ENCODE peak calls at places on chromosomes 16 and 17, in nine cellular contexts. L is H1, Q is mucosa of descending colon, J is esophagus muscularis mucosa, E is bronchial epithelial cell, F is spleen, B is fibroblast of lung, K is right lobe of liver, V is esophagus squamous epithelium. T is an unnamed sample.

GRCh38 chr17:27530791-27531391 is 74.6 kb downstream of the KSR1 start:
- DNase-seq in L (no peak), Q (no peak), J (no peak), E (no peak), F (peak), B (peak), K (no peak), V (no peak), T (peak)

GRCh38 chr16:73171380-73171779 is 123.5 kb upstream of the ZFHX3 start:
- DNase-seq in L (no peak), Q (no peak), J (no peak), E (no peak), F (no peak), B (peak), K (no peak), V (no peak), T (no peak)

GRCh38 chr17:19311421-19312215 is 50.9 kb downstream of the B9D1 start:
- DNase-seq in L (no peak), Q (no peak), J (no peak), E (no peak), F (peak), B (peak), K (no peak), V (no peak), T (no peak)

GRCh38 chr17:43389022-43389947 is 9.5 kb upstream of the ARL4D start:
- DNase-seq in L (peak), Q (peak), J (peak), E (peak), F (peak), B (peak), K (peak), V (peak), T (peak)

GRCh38 chr17:4142107-4142900 is 526 bp downstream of the ZZEF1 start:
- DNase-seq in L (no peak), Q (peak), J (no peak), E (no peak), F (no peak), B (peak), K (peak), V (no peak), T (peak)

GRCh38 chr17:61488878-61489718 is 36.9 kb downstream of the TBX4 start:
- DNase-seq in L (no peak), Q (peak), J (no peak), E (peak), F (no peak), B (no peak), K (peak), V (no peak), T (no peak)

GRCh38 chr16:72976047-72976746 is 71.7 kb downstream of the ZFHX3 start:
- DNase-seq in L (no peak), Q (no peak), J (no peak), E (no peak), F (no peak), B (no peak), K (peak), V (no peak), T (no peak)

GRCh38 chr16:11328172-11329079 is 16.8 kb upstream of the RMI2 start:
- DNase-seq in L (peak), Q (peak), J (peak), E (peak), F (peak), B (peak), K (no peak), V (peak), T (peak)

GRCh38 chr17:5587431-5588032 is 3.2 kb upstream of the NLRP1 start:
- DNase-seq in L (no peak), Q (peak), J (peak), E (peak), F (no peak), B (peak), K (no peak), V (no peak), T (peak)

GRCh38 chr17:8904686-8905085 is 37.2 kb upstream of the PIK3R6 start:
- DNase-seq in L (no peak), Q (no peak), J (peak), E (no peak), F (no peak), B (no peak), K (no peak), V (no peak), T (no peak)

GRCh38 chr17:64008830-64009229 is 10.7 kb downstream of the PRR29 start:
- DNase-seq in L (peak), Q (no peak), J (no peak), E (no peak), F (no peak), B (no peak), K (peak), V (no peak), T (no peak)

GRCh38 chr16:64809876-64810629 is 311.8 kb downstream of the CDH11 start:
- DNase-seq in L (no peak), Q (no peak), J (no peak), E (no peak), F (no peak), B (no peak), K (no peak), V (no peak), T (no peak)

GRCh38 chr17:73304971-73305786 is 6.6 kb downstream of the CDC42EP4 start:
- DNase-seq in L (peak), Q (peak), J (peak), E (peak), F (peak), B (peak), K (peak), V (no peak), T (no peak)

GRCh38 chr17:63450551-63450950 is 4.4 kb upstream of the CYB561 start:
- DNase-seq in L (no peak), Q (no peak), J (no peak), E (no peak), F (no peak), B (peak), K (no peak), V (no peak), T (no peak)

GRCh38 chr16:82322177-82322576 is 152.2 kb upstream of the MPHOSPH6 start:
- DNase-seq in L (no peak), Q (no peak), J (no peak), E (peak), F (no peak), B (no peak), K (no peak), V (no peak), T (no peak)

GRCh38 chr16:82971126-82971525 is 344.4 kb downstream of the CDH13 start:
- DNase-seq in L (no peak), Q (no peak), J (no peak), E (no peak), F (no peak), B (no peak), K (no peak), V (no peak), T (no peak)

GRCh38 chr16:64287667-64288521 is 834.0 kb downstream of the CDH11 start:
- DNase-seq in L (no peak), Q (no peak), J (no peak), E (no peak), F (no peak), B (no peak), K (no peak), V (no peak), T (no peak)

GRCh38 chr17:50517504-50518264 is 9.4 kb downstream of the MYCBPAP start:
- DNase-seq in L (no peak), Q (no peak), J (no peak), E (no peak), F (no peak), B (no peak), K (no peak), V (no peak), T (no peak)

GRCh38 chr17:78764871-78765270 is 17.2 kb downstream of the CYTH1 start:
- DNase-seq in L (no peak), Q (no peak), J (no peak), E (no peak), F (no peak), B (no peak), K (no peak), V (no peak), T (no peak)

GRCh38 chr17:43664096-43664495 is 2.4 kb upstream of the MEOX1 start:
- DNase-seq in L (no peak), Q (no peak), J (no peak), E (no peak), F (no peak), B (no peak), K (no peak), V (no peak), T (no peak)

GRCh38 chr17:77476006-77476405 is 335.2 kb downstream of the SEC14L1 start:
- DNase-seq in L (no peak), Q (no peak), J (no peak), E (peak), F (no peak), B (no peak), K (no peak), V (no peak), T (no peak)

GRCh38 chr17:27430882-27431491 is 25.3 kb upstream of the KSR1 start:
- DNase-seq in L (peak), Q (peak), J (no peak), E (peak), F (no peak), B (peak), K (no peak), V (no peak), T (peak)

GRCh38 chr17:28759296-28759865 is 15.6 kb downstream of the TRAF4 start:
- DNase-seq in L (no peak), Q (no peak), J (no peak), E (no peak), F (peak), B (no peak), K (no peak), V (no peak), T (no peak)

GRCh38 chr17:52297230-52298010 is 138.9 kb upstream of the CA10 start:
- DNase-seq in L (no peak), Q (no peak), J (no peak), E (peak), F (no peak), B (no peak), K (no peak), V (no peak), T (no peak)

GRCh38 chr17:73841431-73842060 is 197.3 kb upstream of the SDK2 start:
- DNase-seq in L (peak), Q (peak), J (no peak), E (peak), F (no peak), B (no peak), K (no peak), V (no peak), T (no peak)

GRCh38 chr16:27314161-27314723 is 468 bp downstream of the IL4R start:
- DNase-seq in L (peak), Q (peak), J (no peak), E (peak), F (peak), B (peak), K (peak), V (no peak), T (peak)

GRCh38 chr16:83248735-83249469 is 558.9 kb upstream of the HSBP1 start:
- DNase-seq in L (no peak), Q (no peak), J (no peak), E (no peak), F (no peak), B (peak), K (no peak), V (no peak), T (no peak)

GRCh38 chr16:90019543-90020259 is 445 bp upstream of the DBNDD1 start:
- DNase-seq in L (peak), Q (peak), J (no peak), E (peak), F (peak), B (peak), K (no peak), V (no peak), T (peak)

GRCh38 chr17:42653179-42654124 is 5.6 kb upstream of the TUBG2 start:
- DNase-seq in L (peak), Q (peak), J (no peak), E (no peak), F (no peak), B (peak), K (peak), V (no peak), T (no peak)

GRCh38 chr17:81537856-81538555 is 9.8 kb downstream of the FSCN2 start:
- DNase-seq in L (no peak), Q (no peak), J (no peak), E (no peak), F (no peak), B (no peak), K (no peak), V (no peak), T (no peak)
- TF ChIP-seq CTCF in L (no peak), Q (no peak), J (no peak), E (no peak), F (no peak), B (no peak), K (no peak), V (no peak), T (no peak)

GRCh38 chr17:46979023-46979870 is at the start of gene RPRML:
- DNase-seq in L (peak), Q (no peak), J (no peak), E (no peak), F (peak), B (peak), K (peak), V (no peak), T (no peak)
- H3K4me3 ChIP-seq in L (peak), Q (no peak), J (peak), E (peak), F (peak), B (peak), K (peak), V (peak), T (peak)

GRCh38 chr16:4477966-4478365 is 1.8 kb downstream of the HMOX2 start:
- DNase-seq in L (no peak), Q (no peak), J (no peak), E (peak), F (no peak), B (peak), K (no peak), V (no peak), T (no peak)
- TF ChIP-seq CTCF in L (no peak), Q (no peak), J (no peak), E (no peak), F (peak), B (peak), K (no peak), V (no peak), T (no peak)

GRCh38 chr17:81925860-81926450 is 1.6 kb downstream of the MAFG start:
- DNase-seq in L (no peak), Q (no peak), J (no peak), E (no peak), F (no peak), B (no peak), K (no peak), V (no peak), T (no peak)

GRCh38 chr17:81927653-81928496 is at the start of gene MAFG:
- DNase-seq in L (peak), Q (peak), J (peak), E (peak), F (peak), B (peak), K (peak), V (peak), T (peak)

GRCh38 chr17:81927145-81927652 is 336 bp downstream of the MAFG start:
- DNase-seq in L (no peak), Q (no peak), J (no peak), E (no peak), F (peak), B (no peak), K (no peak), V (no peak), T (no peak)

GRCh38 chr17:81924557-81925532 is 2.7 kb downstream of the MAFG start:
- DNase-seq in L (no peak), Q (no peak), J (no peak), E (no peak), F (no peak), B (no peak), K (peak), V (no peak), T (no peak)

GRCh38 chr17:81926451-81927144 is 937 bp downstream of the MAFG start:
- DNase-seq in L (no peak), Q (peak), J (peak), E (peak), F (peak), B (peak), K (peak), V (no peak), T (peak)
- H3K4me3 ChIP-seq in L (peak), Q (peak), J (peak), E (peak), F (peak), B (peak), K (peak), V (peak), T (peak)

T was measured in GM12865.